ENCODE peak calls at places on chromosomes 6 and 20, in five cellular contexts. R is Panc1, F is HCT116, B is HepG2, I is GM12878. C is an unnamed sample.

GRCh38 chr6:1390071-1390804 is 862 bp downstream of the FOXF2 start:
- ATAC-seq in R (peak; percentile 40), F (no peak), B (peak; percentile 16), I (no peak), C (peak; percentile 9)

GRCh38 chr6:1770435-1770843 is 160.7 kb downstream of the FOXC1 start:
- ATAC-seq in R (no peak), F (no peak), B (no peak), I (peak; percentile 98), C (no peak)

GRCh38 chr20:61925555-61926252 is 140.0 kb downstream of the TAF4 start:
- ATAC-seq in R (peak; percentile 40), F (peak; percentile 87), B (no peak), I (no peak), C (no peak)

GRCh38 chr6:149501201-149501600 is 16.4 kb upstream of the ZC3H12D start:
- ATAC-seq in R (no peak), F (no peak), B (no peak), I (no peak), C (no peak)

GRCh38 chr6:21953831-21954801 is 342.7 kb downstream of the PRL start:
- ATAC-seq in R (peak; percentile 34), F (no peak), B (peak; percentile 76), I (peak; percentile 57), C (no peak)

GRCh38 chr6:32774428-32774827 is 11.1 kb upstream of the HLA-DQB2 start:
- ATAC-seq in R (no peak), F (no peak), B (no peak), I (peak; percentile 49), C (no peak)

GRCh38 chr20:33770005-33770404 is 38.2 kb downstream of the ZNF341 start:
- ATAC-seq in R (peak; percentile 69), F (no peak), B (no peak), I (no peak), C (no peak)

GRCh38 chr6:35199866-35200265 is 13.9 kb upstream of the SCUBE3 start:
- ATAC-seq in R (no peak), F (no peak), B (peak; percentile 45), I (no peak), C (no peak)

GRCh38 chr6:43207286-43207685 is 22.0 kb downstream of the DNPH1 start:
- ATAC-seq in R (no peak), F (no peak), B (no peak), I (no peak), C (no peak)

GRCh38 chr20:1783245-1783644 is 112.0 kb upstream of the SIRPA start:
- ATAC-seq in R (no peak), F (no peak), B (no peak), I (peak; percentile 58), C (no peak)

GRCh38 chr6:104414723-104415122 is 445.0 kb downstream of the HACE1 start:
- ATAC-seq in R (no peak), F (no peak), B (no peak), I (no peak), C (no peak)

GRCh38 chr6:104418125-104418524 is 441.6 kb downstream of the HACE1 start:
- ATAC-seq in R (no peak), F (no peak), B (no peak), I (no peak), C (no peak)

GRCh38 chr6:104409913-104410312 is 449.8 kb downstream of the HACE1 start:
- ATAC-seq in R (no peak), F (no peak), B (no peak), I (no peak), C (peak; percentile 77)

GRCh38 chr6:104411302-104411701 is 448.4 kb downstream of the HACE1 start:
- ATAC-seq in R (no peak), F (no peak), B (no peak), I (no peak), C (no peak)

DNA sequence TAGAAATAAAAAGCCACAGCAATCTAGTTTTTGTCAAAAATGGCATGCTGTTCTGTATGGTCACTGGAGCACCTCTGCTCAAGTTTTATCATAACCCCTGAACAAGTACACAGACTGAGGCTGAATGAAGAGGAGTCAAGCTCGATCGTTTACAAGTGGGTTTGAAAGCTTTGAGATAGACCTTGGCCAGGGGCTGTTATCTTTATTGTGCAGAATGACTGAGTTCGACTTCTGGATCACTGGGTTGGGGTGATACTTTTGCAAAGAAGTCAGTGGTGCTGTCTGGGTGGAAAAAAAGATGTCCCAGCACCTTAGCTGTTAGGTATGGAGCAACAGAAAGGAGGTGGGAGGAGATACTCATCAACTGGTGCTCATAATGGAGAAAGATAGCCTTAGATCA is 446.0 kb downstream of the HACE1 start:
- ATAC-seq in R (no peak), F (no peak), B (no peak), I (no peak), C (no peak)
- TF ChIP-seq POLR2AphosphoS5 in R (no peak), F (no peak), B (no peak), I (no peak), C (no peak)

GRCh38 chr20:50308513-50309279 is 118.1 kb downstream of the CEBPB start:
- ATAC-seq in R (peak; percentile 78), F (peak; percentile 93), B (peak; percentile 15), I (no peak), C (peak; percentile 79)
- H3K4me1 ChIP-seq in R (peaks cover 58% of the 10 kb centered on the region), F (peaks cover 63% of the 10 kb centered on the region), B (peaks cover 66% of the 10 kb centered on the region), I (no peaks in the 10 kb centered on the region), C (no peaks in the 10 kb centered on the region)

GRCh38 chr6:26519359-26519758 is 18.8 kb upstream of the HMGN4 start:
- ATAC-seq in R (no peak), F (no peak), B (no peak), I (no peak), C (no peak)
- TF ChIP-seq POLR2AphosphoS5 in R (no peak), F (no peak), B (no peak), I (no peak), C (no peak)

DNA sequence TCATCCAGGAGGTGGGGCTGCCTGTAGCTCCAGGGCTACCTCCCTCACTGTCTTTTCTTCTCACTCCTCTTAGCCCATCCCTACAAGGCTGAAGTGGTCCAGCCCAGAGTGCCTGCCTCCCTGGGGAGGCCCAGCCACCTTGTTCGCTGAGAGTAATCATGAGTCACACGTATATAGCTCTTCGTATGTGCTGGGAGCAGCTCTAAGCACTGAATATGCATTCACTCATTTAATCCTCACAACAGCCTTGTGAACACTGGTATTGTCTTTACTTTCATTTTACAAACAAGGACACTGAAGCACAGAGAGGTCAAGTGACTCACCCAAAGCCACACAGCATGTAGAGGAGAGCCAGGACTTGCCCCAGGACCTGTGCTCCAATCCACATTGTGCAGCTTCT is 14.7 kb upstream of the CCDC167 start:
- ATAC-seq in R (peak; percentile 57), F (peak; percentile 56), B (no peak), I (no peak), C (no peak)
- H3K4me1 ChIP-seq in R (peaks cover 68% of the 10 kb centered on the region), F (peaks cover 5% of the 10 kb centered on the region), B (peaks cover 30% of the 10 kb centered on the region), I (peaks cover 26% of the 10 kb centered on the region), C (peaks cover 5% of the 10 kb centered on the region)

C was measured in gastroesophageal sphincter.